ENCODE peak calls at places on chromosomes 4 and X, in nine cellular contexts. One of them, this sample, is unnamed.

GRCh38 chrX:137044893-137045292 is 11.1 kb upstream of the GPR101 start:
- DNase-seq in uterus: no peak
- DNase-seq in fibroblast of lung: no peak
- DNase-seq in activated CD8-positive, alpha-beta memory T cell treated with anti-CD3 and anti-CD28 coated beads for 24 hours: no peak
- DNase-seq in globus pallidus: no peak
- DNase-seq in stimulated activated CD8-positive, alpha-beta memory T cell treated with anti-CD3 and anti-CD28 coated beads, Interleukin-7, amount 100 ng/mL, for 1 hour: no peak
- DNase-seq in GM04503: no peak
- DNase-seq in NCI-H1092: no peak
- DNase-seq in right cardiac atrium: no peak
- DNase-seq in this sample: no peak

GRCh38 chr4:120517966-120518365 is 404.6 kb downstream of the PRDM5 start:
- DNase-seq in uterus: peak
- DNase-seq in fibroblast of lung: peak
- DNase-seq in activated CD8-positive, alpha-beta memory T cell treated with anti-CD3 and anti-CD28 coated beads for 24 hours: no peak
- DNase-seq in globus pallidus: peak
- DNase-seq in stimulated activated CD8-positive, alpha-beta memory T cell treated with anti-CD3 and anti-CD28 coated beads, Interleukin-7, amount 100 ng/mL, for 1 hour: no peak
- DNase-seq in GM04503: peak
- DNase-seq in NCI-H1092: no peak
- DNase-seq in right cardiac atrium: no peak
- DNase-seq in this sample: no peak

GRCh38 chr4:7708981-7709380 is 230.7 kb downstream of the AFAP1 start:
- DNase-seq in uterus: no peak
- DNase-seq in fibroblast of lung: peak
- DNase-seq in activated CD8-positive, alpha-beta memory T cell treated with anti-CD3 and anti-CD28 coated beads for 24 hours: no peak
- DNase-seq in globus pallidus: no peak
- DNase-seq in stimulated activated CD8-positive, alpha-beta memory T cell treated with anti-CD3 and anti-CD28 coated beads, Interleukin-7, amount 100 ng/mL, for 1 hour: no peak
- DNase-seq in GM04503: no peak
- DNase-seq in NCI-H1092: no peak
- DNase-seq in right cardiac atrium: no peak
- DNase-seq in this sample: no peak

GRCh38 chrX:44872319-44872816 is 620 bp upstream of the KDM6A start:
- DNase-seq in uterus: no peak
- DNase-seq in fibroblast of lung: no peak
- DNase-seq in activated CD8-positive, alpha-beta memory T cell treated with anti-CD3 and anti-CD28 coated beads for 24 hours: no peak
- DNase-seq in globus pallidus: peak
- DNase-seq in stimulated activated CD8-positive, alpha-beta memory T cell treated with anti-CD3 and anti-CD28 coated beads, Interleukin-7, amount 100 ng/mL, for 1 hour: peak
- DNase-seq in GM04503: no peak
- DNase-seq in NCI-H1092: no peak
- DNase-seq in right cardiac atrium: no peak
- DNase-seq in this sample: peak

GRCh38 chr4:98199247-98199646 is 56.0 kb upstream of the STPG2 start:
- DNase-seq in uterus: no peak
- DNase-seq in fibroblast of lung: no peak
- DNase-seq in activated CD8-positive, alpha-beta memory T cell treated with anti-CD3 and anti-CD28 coated beads for 24 hours: no peak
- DNase-seq in globus pallidus: no peak
- DNase-seq in stimulated activated CD8-positive, alpha-beta memory T cell treated with anti-CD3 and anti-CD28 coated beads, Interleukin-7, amount 100 ng/mL, for 1 hour: no peak
- DNase-seq in GM04503: no peak
- DNase-seq in NCI-H1092: no peak
- DNase-seq in right cardiac atrium: no peak
- DNase-seq in this sample: no peak

GRCh38 chr4:184424993-184425758 is 49.2 kb downstream of the IRF2 start:
- DNase-seq in uterus: no peak
- DNase-seq in fibroblast of lung: peak
- DNase-seq in activated CD8-positive, alpha-beta memory T cell treated with anti-CD3 and anti-CD28 coated beads for 24 hours: no peak
- DNase-seq in globus pallidus: no peak
- DNase-seq in stimulated activated CD8-positive, alpha-beta memory T cell treated with anti-CD3 and anti-CD28 coated beads, Interleukin-7, amount 100 ng/mL, for 1 hour: no peak
- DNase-seq in GM04503: no peak
- DNase-seq in NCI-H1092: no peak
- DNase-seq in right cardiac atrium: peak
- DNase-seq in this sample: no peak

GRCh38 chr4:163467371-163467770 is 6.2 kb downstream of the TKTL2 start:
- DNase-seq in uterus: no peak
- DNase-seq in fibroblast of lung: no peak
- DNase-seq in activated CD8-positive, alpha-beta memory T cell treated with anti-CD3 and anti-CD28 coated beads for 24 hours: no peak
- DNase-seq in globus pallidus: no peak
- DNase-seq in stimulated activated CD8-positive, alpha-beta memory T cell treated with anti-CD3 and anti-CD28 coated beads, Interleukin-7, amount 100 ng/mL, for 1 hour: no peak
- DNase-seq in GM04503: no peak
- DNase-seq in NCI-H1092: no peak
- DNase-seq in right cardiac atrium: no peak
- DNase-seq in this sample: no peak

GRCh38 chr4:38663801-38664703 is at the start of gene KLF3:
- DNase-seq in uterus: peak
- DNase-seq in fibroblast of lung: peak
- DNase-seq in activated CD8-positive, alpha-beta memory T cell treated with anti-CD3 and anti-CD28 coated beads for 24 hours: peak
- DNase-seq in globus pallidus: peak
- DNase-seq in stimulated activated CD8-positive, alpha-beta memory T cell treated with anti-CD3 and anti-CD28 coated beads, Interleukin-7, amount 100 ng/mL, for 1 hour: peak
- DNase-seq in GM04503: peak
- DNase-seq in NCI-H1092: peak
- DNase-seq in right cardiac atrium: peak
- DNase-seq in this sample: peak

GRCh38 chr4:69781458-69782418 is 21.3 kb upstream of the SULT1B1 start:
- DNase-seq in uterus: no peak
- DNase-seq in fibroblast of lung: no peak
- DNase-seq in activated CD8-positive, alpha-beta memory T cell treated with anti-CD3 and anti-CD28 coated beads for 24 hours: no peak
- DNase-seq in globus pallidus: no peak
- DNase-seq in stimulated activated CD8-positive, alpha-beta memory T cell treated with anti-CD3 and anti-CD28 coated beads, Interleukin-7, amount 100 ng/mL, for 1 hour: no peak
- DNase-seq in GM04503: no peak
- DNase-seq in NCI-H1092: peak
- DNase-seq in right cardiac atrium: no peak
- DNase-seq in this sample: peak

GRCh38 chrX:3638280-3638873 is 75.1 kb downstream of the PRKX start:
- DNase-seq in uterus: peak
- DNase-seq in fibroblast of lung: peak
- DNase-seq in activated CD8-positive, alpha-beta memory T cell treated with anti-CD3 and anti-CD28 coated beads for 24 hours: peak
- DNase-seq in globus pallidus: peak
- DNase-seq in stimulated activated CD8-positive, alpha-beta memory T cell treated with anti-CD3 and anti-CD28 coated beads, Interleukin-7, amount 100 ng/mL, for 1 hour: no peak
- DNase-seq in GM04503: no peak
- DNase-seq in NCI-H1092: peak
- DNase-seq in right cardiac atrium: peak
- DNase-seq in this sample: peak

GRCh38 chrX:125193921-125194320 is 125.8 kb upstream of the TEX13C start:
- DNase-seq in uterus: no peak
- DNase-seq in fibroblast of lung: no peak
- DNase-seq in activated CD8-positive, alpha-beta memory T cell treated with anti-CD3 and anti-CD28 coated beads for 24 hours: no peak
- DNase-seq in globus pallidus: no peak
- DNase-seq in stimulated activated CD8-positive, alpha-beta memory T cell treated with anti-CD3 and anti-CD28 coated beads, Interleukin-7, amount 100 ng/mL, for 1 hour: no peak
- DNase-seq in GM04503: no peak
- DNase-seq in NCI-H1092: no peak
- DNase-seq in right cardiac atrium: no peak
- DNase-seq in this sample: no peak